ENCODE peak calls at places on chromosome X, in five cellular contexts. K is neuronal stem cell, R is mesenchymal stem cell, E is H1, H is mesendoderm. U is an unnamed sample.

GRCh38 chrX:13463608-13464007 is 105.8 kb upstream of the EGFL6 start:
- DNase-seq in K (no peak), R (peak; percentile 84), E (no peak), H (no peak), U (peak; percentile 98)

GRCh38 chrX:17038681-17039161 is 92.3 kb downstream of the REPS2 start:
- DNase-seq in K (no peak), R (no peak), E (no peak), H (no peak), U (no peak)

GRCh38 chrX:6002056-6002455 is 226.6 kb downstream of the NLGN4X start:
- DNase-seq in K (no peak), R (no peak), E (no peak), H (peak; percentile 22), U (no peak)

GRCh38 chrX:138704101-138704500 is 7.4 kb downstream of the FGF13 start:
- DNase-seq in K (no peak), R (no peak), E (no peak), H (no peak), U (no peak)

GRCh38 chrX:50988649-50989048 is 78.1 kb downstream of the BMP15 start:
- DNase-seq in K (no peak), R (peak; percentile 18), E (no peak), H (peak; percentile 28), U (peak; percentile 33)

GRCh38 chrX:139204903-139205667 is 325.5 kb upstream of the F9 start:
- DNase-seq in K (no peak), R (no peak), E (peak; percentile 57), H (peak; percentile 82), U (no peak)

GRCh38 chrX:24702362-24703184 is 8.9 kb downstream of the POLA1 start:
- DNase-seq in K (no peak), R (no peak), E (no peak), H (no peak), U (no peak)

GRCh38 chrX:119685225-119686066 is 7.5 kb downstream of the SEPTIN6 start:
- DNase-seq in K (no peak), R (peak; percentile 58), E (no peak), H (no peak), U (no peak)

GRCh38 chrX:154097003-154097596 is 417 bp downstream of the MECP2 start:
- DNase-seq in K (peak; percentile 75), R (peak; percentile 77), E (peak; percentile 67), H (peak; percentile 70), U (peak; percentile 51)

GRCh38 chrX:94058728-94059382 is 384.8 kb downstream of the FAM133A start:
- DNase-seq in K (peak; percentile 1), R (no peak), E (no peak), H (peak; percentile 51), U (no peak)

GRCh38 chrX:21940356-21940829 is at the start of gene SMS:
- DNase-seq in K (no peak), R (peak; percentile 73), E (peak; percentile 70), H (peak; percentile 77), U (peak; percentile 75)

GRCh38 chrX:140141444-140142029 is 176.2 kb upstream of the CXorf66 start:
- DNase-seq in K (peak; percentile 43), R (peak; percentile 9), E (peak; percentile 55), H (peak; percentile 16), U (peak; percentile 31)

GRCh38 chrX:32678487-32678886 is 532.9 kb downstream of the DMD start:
- DNase-seq in K (no peak), R (no peak), E (no peak), H (no peak), U (no peak)

GRCh38 chrX:55839480-55839879 is 121.9 kb downstream of the RRAGB start:
- DNase-seq in K (no peak), R (no peak), E (peak; percentile 55), H (peak; percentile 78), U (no peak)

GRCh38 chrX:38694394-38694793 is 106.9 kb upstream of the MID1IP1 start:
- DNase-seq in K (no peak), R (no peak), E (no peak), H (no peak), U (no peak)

GRCh38 chrX:49122499-49122898 is 1.0 kb downstream of the GPKOW start:
- DNase-seq in K (no peak), R (no peak), E (no peak), H (no peak), U (no peak)
- H3K4me3 ChIP-seq in K (no peak overlapping the region), R (no peak overlapping the region), E (peak overlapping the region; percentile 95), H (no peak overlapping the region), U (peak overlapping the region; percentile 90)

GRCh38 chrX:41332005-41332404 is 2.0 kb upstream of the DDX3X start:
- DNase-seq in K (no peak), R (no peak), E (no peak), H (no peak), U (no peak)

GRCh38 chrX:41333994-41334865 is at the start of gene DDX3X:
- DNase-seq in K (peak; percentile 78), R (peak; percentile 91), E (peak; percentile 79), H (peak; percentile 71), U (peak; percentile 91)

GRCh38 chrX:41332408-41332987 is 1.5 kb upstream of the DDX3X start:
- DNase-seq in K (no peak), R (no peak), E (no peak), H (peak; percentile 55), U (peak; percentile 44)

GRCh38 chrX:41333744-41333993 is 293 bp upstream of the DDX3X start:
- DNase-seq in K (peak; percentile 82), R (peak; percentile 91), E (no peak), H (peak; percentile 92), U (peak; percentile 90)

DNA sequence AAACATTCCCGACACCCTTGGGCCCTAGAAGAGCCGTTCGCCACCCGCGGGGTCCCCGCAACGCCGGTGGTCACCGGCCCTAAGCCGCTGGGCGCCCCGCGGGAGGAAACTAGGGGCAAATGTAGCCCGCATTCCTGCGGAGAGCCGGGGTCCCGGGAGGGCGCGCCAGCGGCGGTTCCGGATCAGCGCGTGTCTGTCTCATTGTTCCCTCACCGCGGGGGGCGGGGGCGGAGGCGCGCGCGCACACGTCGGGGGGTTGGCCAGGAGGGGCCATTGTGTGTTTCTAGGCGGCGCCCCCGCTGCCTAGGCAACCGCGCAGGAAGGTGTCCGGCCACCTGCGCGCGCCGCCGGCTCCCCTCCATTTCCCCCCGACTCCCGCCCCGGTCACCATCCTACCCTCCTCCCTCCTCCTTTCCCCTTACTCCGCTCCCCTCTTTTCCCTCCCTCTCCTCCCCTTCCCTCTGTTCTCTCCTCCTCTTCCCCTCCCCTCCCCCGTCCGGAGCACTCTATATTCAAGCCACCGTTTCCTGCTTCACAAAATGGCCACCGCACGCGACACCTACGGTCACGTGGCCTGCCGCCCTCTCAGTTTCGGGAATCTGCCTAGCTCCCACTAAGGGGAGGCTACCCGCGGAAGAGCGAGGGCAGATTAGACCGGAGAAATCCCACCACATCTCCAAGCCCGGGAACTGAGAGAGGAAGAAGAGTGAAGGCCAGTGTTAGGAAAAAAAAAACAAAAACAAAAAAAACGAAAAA is 796 bp upstream of the DDX3X start:
- DNase-seq in K (peak; percentile 87), R (peak; percentile 90), E (peak; percentile 90), H (peak; percentile 94), U (peak; percentile 84)
- H3K23ac ChIP-seq in K (no peak overlapping the region), R (no peak overlapping the region), E (no peak overlapping the region), H (no peak overlapping the region), U (peak overlapping the region; percentile 99)

DNA sequence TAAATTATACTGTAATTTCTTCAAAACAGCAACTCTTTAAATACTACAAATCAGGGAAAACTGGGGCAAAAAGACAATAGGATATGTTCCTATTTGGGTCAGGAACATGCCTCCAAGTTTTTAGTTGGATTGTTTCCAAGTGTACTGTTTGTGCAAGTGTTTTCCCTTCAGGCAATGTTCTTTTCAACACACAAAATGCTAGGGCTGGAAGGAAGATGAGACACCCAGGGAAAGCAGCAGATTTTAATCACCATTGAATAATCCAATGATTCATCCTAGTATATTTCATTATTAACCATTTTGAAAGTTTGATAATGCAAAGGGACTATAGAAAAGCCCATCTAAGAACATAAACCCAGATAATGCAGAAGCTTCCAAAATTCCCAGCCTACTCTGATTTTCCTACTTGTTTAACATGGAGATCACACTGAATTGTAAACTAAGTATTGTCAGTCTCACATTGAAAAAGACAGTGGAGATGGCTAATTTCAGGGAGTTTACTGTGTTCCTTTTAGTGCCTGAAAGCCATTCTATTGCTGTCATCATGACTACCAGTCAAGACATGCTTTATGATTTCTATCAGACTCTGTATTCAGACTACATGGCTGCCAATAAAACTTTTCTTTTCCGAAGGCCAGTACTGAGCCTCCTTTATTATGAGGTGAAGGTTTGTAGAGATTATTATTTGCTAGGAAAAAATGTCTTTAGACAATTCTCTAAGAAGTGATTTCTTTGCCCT is 38.6 kb downstream of the COL4A6 start:
- DNase-seq in K (no peak), R (no peak), E (no peak), H (no peak), U (peak; percentile 10)
- H3K4me3 ChIP-seq in K (no peak overlapping the region), R (no peak overlapping the region), E (no peak overlapping the region), H (no peak overlapping the region), U (no peak overlapping the region)

GRCh38 chrX:118345401-118346257 is at the start of gene WDR44:
- DNase-seq in K (peak; percentile 90), R (peak; percentile 94), E (peak; percentile 86), H (peak; percentile 97), U (peak; percentile 92)
- H3K23ac ChIP-seq in K (no peak within 1 kb of the TSS), R (peak within 1 kb of the TSS; percentile 59), E (no peak within 1 kb of the TSS), H (no peak within 1 kb of the TSS), U (peak within 1 kb of the TSS; percentile 84)

DNA sequence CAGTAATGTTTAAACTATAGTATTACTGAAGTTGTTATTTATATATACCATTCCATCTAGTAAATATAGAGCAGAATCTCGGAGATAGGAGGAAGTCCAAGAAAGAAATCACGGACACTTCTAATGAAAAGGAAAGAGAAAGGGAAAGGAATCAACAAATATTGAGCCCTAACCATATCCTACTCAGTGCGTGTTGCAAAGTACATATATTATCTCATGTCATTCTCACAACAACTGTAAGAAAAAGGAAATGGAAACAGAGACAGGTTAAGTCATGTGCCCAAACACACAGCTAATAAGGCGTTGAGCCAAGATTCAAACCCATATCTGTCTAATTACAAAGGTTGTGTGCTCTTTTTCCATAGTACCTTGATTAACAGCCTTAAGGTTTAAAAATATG is 16.0 kb downstream of the HTR2C start:
- DNase-seq in K (no peak), R (no peak), E (no peak), H (no peak), U (no peak)
- H3K4me3 ChIP-seq in K (no peak overlapping the region), R (no peak overlapping the region), E (peak overlapping the region; percentile 5), H (no peak overlapping the region), U (no peak overlapping the region)